ENCODE peak calls at places on chromosomes 12 and 14, in ten cellular contexts. I is sigmoid colon, P is tibial nerve, E is Peyer's patch, O is NB4, J is right lobe of liver, H is A549, W is ovary, A is HepG2, N is lower leg skin. L is an unnamed sample.

GRCh38 chr14:68884031-68885030 is 91.5 kb upstream of the ZFP36L1 start:
- DNase-seq in I (peak), P (no peak), E (peak), O (no peak), J (peak), H (peak), W (no peak), A (peak), N (no peak), L (peak)

GRCh38 chr12:47066278-47067048 is 13.0 kb upstream of the PCED1B start:
- DNase-seq in I (no peak), P (no peak), E (no peak), O (no peak), J (no peak), H (no peak), W (no peak), A (no peak), N (no peak), L (no peak)

GRCh38 chr14:21108791-21109190 is 7.9 kb downstream of the TMEM253 start:
- DNase-seq in I (no peak), P (no peak), E (no peak), O (no peak), J (no peak), H (no peak), W (no peak), A (no peak), N (no peak), L (no peak)

GRCh38 chr12:38745601-38746000 is 159.8 kb downstream of the CPNE8 start:
- DNase-seq in I (no peak), P (no peak), E (no peak), O (no peak), J (no peak), H (no peak), W (no peak), A (no peak), N (no peak), L (no peak)

GRCh38 chr14:98623806-98624430 is 648.1 kb downstream of the BCL11B start:
- DNase-seq in I (no peak), P (peak), E (no peak), O (no peak), J (no peak), H (no peak), W (no peak), A (no peak), N (no peak), L (no peak)

GRCh38 chr14:69587389-69587788 is 12.7 kb upstream of the CCDC177 start:
- DNase-seq in I (no peak), P (no peak), E (peak), O (no peak), J (no peak), H (no peak), W (no peak), A (no peak), N (no peak), L (no peak)

GRCh38 chr12:62943779-62944395 is 8.9 kb upstream of the PPM1H start:
- DNase-seq in I (no peak), P (no peak), E (no peak), O (no peak), J (no peak), H (no peak), W (no peak), A (no peak), N (no peak), L (no peak)

GRCh38 chr14:93458234-93458633 is 27.5 kb downstream of the UNC79 start:
- DNase-seq in I (no peak), P (no peak), E (no peak), O (no peak), J (no peak), H (no peak), W (no peak), A (no peak), N (no peak), L (no peak)

GRCh38 chr14:105502446-105503295 is 11.6 kb downstream of the TEDC1 start:
- DNase-seq in I (peak), P (no peak), E (no peak), O (no peak), J (no peak), H (no peak), W (no peak), A (no peak), N (no peak), L (no peak)

GRCh38 chr14:98138666-98139065 is 1133.3 kb downstream of the BCL11B start:
- DNase-seq in I (no peak), P (no peak), E (peak), O (peak), J (no peak), H (peak), W (no peak), A (no peak), N (no peak), L (peak)

GRCh38 chr14:74324945-74325361 is 22.2 kb upstream of the ABCD4 start:
- DNase-seq in I (no peak), P (no peak), E (no peak), O (peak), J (no peak), H (peak), W (no peak), A (peak), N (no peak), L (no peak)

GRCh38 chr12:91225316-91225715 is 42.7 kb upstream of the DCN start:
- DNase-seq in I (no peak), P (peak), E (no peak), O (no peak), J (no peak), H (no peak), W (no peak), A (no peak), N (no peak), L (no peak)

GRCh38 chr12:70652451-70652850 is 15.2 kb upstream of the PTPRB start:
- DNase-seq in I (no peak), P (no peak), E (no peak), O (no peak), J (no peak), H (no peak), W (no peak), A (no peak), N (no peak), L (no peak)

GRCh38 chr14:45262637-45263036 is 9.6 kb upstream of the MIS18BP1 start:
- DNase-seq in I (no peak), P (no peak), E (no peak), O (no peak), J (no peak), H (no peak), W (no peak), A (no peak), N (no peak), L (no peak)

GRCh38 chr12:90978117-90978770 is 23.3 kb upstream of the CCER1 start:
- DNase-seq in I (no peak), P (no peak), E (no peak), O (peak), J (no peak), H (peak), W (no peak), A (peak), N (no peak), L (no peak)

GRCh38 chr14:50521912-50522341 is 10.4 kb downstream of the MAP4K5 start:
- DNase-seq in I (no peak), P (no peak), E (no peak), O (no peak), J (no peak), H (no peak), W (no peak), A (peak), N (no peak), L (no peak)

GRCh38 chr14:75334191-75335051 is 55.8 kb downstream of the FOS start:
- DNase-seq in I (peak), P (peak), E (peak), O (peak), J (peak), H (no peak), W (no peak), A (no peak), N (peak), L (peak)
- TF ChIP-seq POLR2A in I (no peak), P (peak), E (peak), O (peak), J (peak), H (no peak), W (no peak), A (no peak), N (no peak), L (no peak)

GRCh38 chr14:103122578-103123127 is 608 bp upstream of the TNFAIP2 start:
- DNase-seq in I (no peak), P (no peak), E (no peak), O (peak), J (peak), H (peak), W (peak), A (no peak), N (no peak), L (no peak)
- TF ChIP-seq CTCF in I (no peak), P (no peak), E (no peak), O (no peak), J (no peak), H (no peak), W (no peak), A (no peak), N (no peak), L (no peak)

DNA sequence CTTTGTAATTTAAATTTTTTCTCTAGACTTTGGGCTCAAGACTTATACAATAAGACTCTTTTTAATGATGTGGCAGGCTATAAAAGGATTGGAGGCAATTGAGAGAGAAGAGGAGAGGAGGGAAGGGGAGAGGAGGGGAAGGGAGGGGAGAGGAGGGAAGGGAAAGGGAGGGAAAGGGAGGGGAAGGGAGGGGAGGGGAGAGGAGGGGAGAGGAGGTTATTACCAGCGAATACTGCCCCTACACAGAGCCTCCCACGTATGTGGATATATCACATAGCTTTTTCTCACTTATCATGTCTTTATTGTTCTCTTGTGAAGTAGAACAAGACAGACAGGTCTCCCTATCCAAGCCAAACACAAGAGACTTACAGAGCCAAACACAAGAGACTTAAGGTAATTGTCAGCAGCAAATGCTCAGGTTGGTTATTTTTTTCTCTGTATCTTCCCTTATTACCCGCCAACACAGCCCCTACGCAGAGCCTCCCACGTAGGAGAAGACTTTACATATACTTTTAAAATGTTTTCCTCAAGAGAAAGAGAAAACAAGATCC is 63.1 kb downstream of the DRAM1 start:
- DNase-seq in I (no peak), P (no peak), E (no peak), O (no peak), J (no peak), H (no peak), W (no peak), A (no peak), N (no peak), L (no peak)
- TF ChIP-seq POLR2A in I (no peak), P (no peak), E (no peak), O (no peak), J (no peak), H (no peak), W (no peak), A (no peak), N (no peak), L (no peak)

DNA sequence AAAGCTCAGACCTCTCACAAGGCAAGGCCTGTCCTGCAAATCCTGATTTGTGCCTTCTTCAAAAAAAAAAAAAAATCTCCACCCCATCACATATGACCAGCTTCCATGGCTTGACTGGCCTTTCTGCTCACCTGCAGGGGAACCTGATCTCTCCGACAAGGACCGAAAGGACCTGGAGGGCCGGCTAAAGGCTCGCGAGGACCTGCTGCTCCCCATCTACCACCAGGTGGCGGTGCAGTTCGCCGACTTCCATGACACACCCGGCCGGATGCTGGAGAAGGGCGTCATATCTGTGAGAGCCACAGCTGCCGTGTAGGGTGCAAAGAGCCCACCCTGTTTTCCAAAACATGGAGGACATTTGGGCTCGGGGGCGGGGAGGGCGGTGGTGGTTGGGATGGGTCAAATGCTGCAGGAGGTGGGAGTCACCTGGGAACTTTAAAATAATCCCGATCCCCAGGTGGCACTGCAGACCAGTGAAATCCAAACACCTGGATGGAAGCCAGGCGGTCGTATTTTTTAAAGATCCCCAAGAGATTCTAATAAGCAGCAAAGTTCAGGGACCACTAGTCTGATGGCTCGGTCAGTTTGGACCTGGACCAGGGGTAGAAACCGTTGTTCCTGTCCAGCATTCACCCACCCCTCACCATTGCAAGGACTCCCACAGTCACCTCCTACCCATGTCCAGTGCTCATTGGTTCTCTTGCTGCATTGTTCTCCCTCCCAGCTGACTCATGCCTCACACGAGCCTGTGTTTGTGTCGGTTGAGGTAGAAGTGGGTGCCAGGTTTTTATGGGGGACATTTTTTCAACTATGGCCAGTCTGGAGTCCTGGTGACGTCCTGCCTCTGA is 44.8 kb downstream of the FOXN4 start:
- DNase-seq in I (peak), P (peak), E (peak), O (peak), J (peak), H (peak), W (peak), A (peak), N (peak), L (peak)
- TF ChIP-seq CTCF in I (peak), P (peak), E (peak), O (peak), J (peak), H (peak), W (peak), A (peak), N (no peak), L (peak)

GRCh38 chr14:30195946-30196345 is 268.3 kb upstream of the PRKD1 start:
- DNase-seq in I (no peak), P (no peak), E (no peak), O (no peak), J (no peak), H (no peak), W (no peak), A (no peak), N (no peak), L (no peak)
- TF ChIP-seq POLR2A in I (no peak), P (no peak), E (no peak), O (no peak), J (no peak), H (no peak), W (no peak), A (no peak), N (no peak), L (no peak)

DNA sequence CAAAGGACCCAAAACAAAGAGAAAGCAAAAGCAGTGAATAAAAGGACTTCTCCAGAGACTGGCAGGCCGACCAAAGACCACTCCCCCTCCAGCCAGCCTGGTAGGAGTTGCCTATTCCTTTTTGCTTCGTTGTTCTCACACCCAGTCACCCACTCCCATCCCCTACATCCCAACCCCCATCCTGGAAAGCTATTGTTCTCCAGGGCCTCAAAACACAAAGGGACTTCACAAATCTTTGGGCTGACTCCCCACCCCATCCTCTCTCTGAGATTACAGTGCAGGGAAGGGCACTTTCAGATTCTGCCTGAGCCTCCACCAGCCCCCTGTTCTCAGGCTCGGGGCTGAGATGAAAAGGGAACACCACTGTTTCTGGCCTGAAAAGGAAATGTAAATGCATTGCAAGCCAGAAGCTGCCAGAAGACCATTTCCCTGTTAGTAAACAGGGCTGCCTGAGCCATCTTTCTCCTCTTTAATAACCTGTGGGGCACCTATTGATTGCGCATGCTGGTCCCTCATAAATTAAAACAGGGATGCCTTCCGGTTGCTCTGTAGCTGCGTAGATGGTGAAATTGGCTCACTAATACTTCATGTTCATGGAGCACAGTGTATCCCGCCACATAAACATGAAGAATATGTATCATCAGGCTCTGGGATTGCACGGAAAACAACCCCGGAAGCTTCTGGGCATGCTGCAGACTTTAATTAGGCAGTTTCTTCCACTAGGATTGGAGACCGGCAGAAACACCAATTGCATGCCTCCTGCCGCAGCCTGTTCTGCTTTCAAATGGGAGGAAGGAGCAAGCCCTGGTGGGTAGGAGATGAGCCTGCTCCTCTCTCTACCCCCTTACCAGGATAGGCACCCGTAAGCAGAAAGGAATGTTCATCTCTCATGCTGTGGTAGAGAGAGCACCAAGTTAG is 130.3 kb upstream of the FUT8 start:
- DNase-seq in I (no peak), P (no peak), E (no peak), O (peak), J (no peak), H (no peak), W (no peak), A (no peak), N (no peak), L (no peak)
- TF ChIP-seq CTCF in I (no peak), P (no peak), E (no peak), O (no peak), J (no peak), H (no peak), W (no peak), A (no peak), N (no peak), L (no peak)

GRCh38 chr12:49264873-49265792 is at the start of gene TUBA1C:
- DNase-seq in I (peak), P (peak), E (peak), O (peak), J (peak), H (peak), W (peak), A (peak), N (peak), L (peak)
- TF ChIP-seq POLR2A in I (peak), P (peak), E (peak), O (peak), J (peak), H (peak), W (peak), A (peak), N (no peak), L (no peak)

GRCh38 chr14:36604757-36605505 is 22.5 kb upstream of the NKX2-8 start:
- DNase-seq in I (no peak), P (peak), E (peak), O (peak), J (no peak), H (peak), W (no peak), A (peak), N (no peak), L (peak)

GRCh38 chr14:36600431-36600830 is 18.0 kb upstream of the NKX2-8 start:
- DNase-seq in I (no peak), P (no peak), E (no peak), O (no peak), J (no peak), H (no peak), W (no peak), A (no peak), N (no peak), L (no peak)

GRCh38 chr14:36605506-36605857 is 23.1 kb upstream of the NKX2-8 start:
- DNase-seq in I (no peak), P (no peak), E (no peak), O (peak), J (no peak), H (no peak), W (no peak), A (peak), N (no peak), L (no peak)
- TF ChIP-seq CTCF in I (no peak), P (no peak), E (no peak), O (peak), J (no peak), H (no peak), W (no peak), A (no peak), N (no peak), L (no peak)

DNA sequence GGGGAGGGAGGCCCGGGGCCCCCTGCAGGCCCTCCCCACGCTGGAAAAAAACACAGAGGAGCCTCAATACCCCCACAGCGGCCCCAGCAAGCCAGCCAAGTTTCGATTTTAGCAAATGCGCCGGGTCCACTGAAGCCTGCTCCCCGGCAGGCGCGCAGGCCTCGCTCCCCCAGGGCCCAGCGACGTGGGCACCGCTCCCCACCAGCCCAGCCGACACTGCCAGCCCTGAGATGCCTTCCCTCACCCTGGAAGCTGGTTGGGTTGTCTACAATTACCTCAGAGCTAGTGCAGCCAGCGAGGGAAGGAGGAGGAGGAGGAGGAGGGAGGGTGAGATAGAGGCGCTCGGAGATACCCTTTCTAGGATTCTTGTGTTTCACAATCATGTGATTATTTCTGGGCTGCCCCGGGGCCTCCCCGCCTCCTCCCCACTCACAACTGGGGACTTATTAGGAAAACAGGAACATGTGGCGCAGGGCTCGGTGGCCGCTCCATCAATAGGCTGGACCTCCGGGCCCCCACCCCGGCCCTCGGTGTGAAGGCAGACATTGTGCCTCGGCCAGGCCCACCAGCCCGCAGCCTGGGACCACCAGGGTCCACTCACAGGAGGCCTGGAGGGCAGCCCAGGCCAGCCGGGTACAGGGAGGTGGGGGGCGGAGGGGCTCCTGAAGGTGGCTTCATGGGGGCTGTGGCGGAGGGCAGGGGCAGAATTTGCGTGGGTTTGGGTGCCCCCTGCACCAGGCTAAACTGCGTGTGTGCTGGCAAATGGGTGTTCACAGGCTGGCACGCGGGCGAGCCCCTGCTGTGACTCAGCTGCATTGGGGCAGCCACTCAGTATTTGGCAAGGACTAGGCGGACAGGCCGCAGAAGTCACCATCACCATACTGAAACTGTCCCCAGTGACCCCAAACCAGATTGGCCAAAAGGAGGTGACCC is 109.9 kb downstream of the NCOR2 start:
- DNase-seq in I (peak), P (peak), E (peak), O (peak), J (peak), H (no peak), W (peak), A (no peak), N (peak), L (peak)
- TF ChIP-seq POLR2A in I (peak), P (no peak), E (no peak), O (no peak), J (no peak), H (no peak), W (no peak), A (no peak), N (no peak), L (no peak)

DNA sequence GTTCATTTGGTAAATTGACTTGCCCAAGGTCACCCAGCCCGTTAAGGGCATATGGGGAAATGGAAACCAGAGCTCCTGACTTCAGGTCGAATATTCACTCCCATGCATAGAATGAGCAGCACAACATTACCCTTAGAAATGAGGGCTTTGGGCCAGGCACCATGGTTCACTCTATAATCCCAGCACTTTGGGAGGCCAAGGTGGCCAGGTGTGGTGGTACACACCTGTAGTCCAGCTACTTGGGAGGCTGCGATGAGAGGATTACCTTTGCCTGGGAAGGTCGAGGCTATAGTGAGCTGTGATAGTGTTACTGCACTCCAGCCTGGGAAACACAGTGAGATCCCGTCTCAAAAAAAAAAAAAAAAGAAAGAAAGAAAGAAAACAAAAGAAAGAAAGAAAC is 341.0 kb upstream of the TMPO start:
- DNase-seq in I (no peak), P (no peak), E (no peak), O (no peak), J (no peak), H (no peak), W (no peak), A (no peak), N (no peak), L (no peak)
- TF ChIP-seq CTCF in I (no peak), P (no peak), E (no peak), O (no peak), J (no peak), H (no peak), W (no peak), A (no peak), N (no peak), L (no peak)

L was measured in testis.